ENCODE peak calls at places on chromosomes 16 and 17, in six cellular contexts. F is colonic mucosa, P is PC-3, S is kidney, H is mesendoderm, Y is MM.1S. B is an unnamed sample.
A peak's percentile ranks its signal among the peaks of the same experiment; 100 is the strongest.

GRCh38 chr17:75828051-75828400 is 16.2 kb downstream of the UNC13D start:
- DNase-seq in F (no peak), P (no peak), S (no peak), H (peak; percentile 71), Y (no peak), B (no peak)

GRCh38 chr17:79074650-79075432 is at the start of gene ENGASE:
- DNase-seq in F (peak; percentile 94), P (peak; percentile 97), S (peak; percentile 98), H (peak; percentile 95), Y (peak; percentile 94), B (peak; percentile 98)

GRCh38 chr17:38907930-38908675 is 17.3 kb upstream of the LASP1NB start:
- DNase-seq in F (no peak), P (no peak), S (no peak), H (no peak), Y (no peak), B (no peak)

GRCh38 chr17:17401271-17401781 is 75.5 kb upstream of the MED9 start:
- DNase-seq in F (no peak), P (peak; percentile 47), S (no peak), H (peak; percentile 47), Y (no peak), B (peak; percentile 80)

GRCh38 chr16:19136549-19137196 is 22.9 kb downstream of the ITPRIPL2 start:
- DNase-seq in F (peak; percentile 53), P (peak; percentile 13), S (no peak), H (no peak), Y (no peak), B (no peak)

GRCh38 chr16:29824589-29825144 is 4.4 kb downstream of the MVP start:
- DNase-seq in F (no peak), P (peak; percentile 65), S (no peak), H (no peak), Y (no peak), B (no peak)

GRCh38 chr16:55257971-55258613 is 65.9 kb upstream of the IRX6 start:
- DNase-seq in F (peak; percentile 66), P (peak; percentile 31), S (peak; percentile 78), H (peak; percentile 74), Y (no peak), B (peak; percentile 80)

GRCh38 chr17:10292057-10292931 is 80.5 kb downstream of the MYH13 start:
- DNase-seq in F (no peak), P (peak; percentile 53), S (no peak), H (peak; percentile 56), Y (no peak), B (no peak)

GRCh38 chr16:9362050-9362449 is 270.6 kb downstream of the HAPSTR1 start:
- DNase-seq in F (no peak), P (no peak), S (no peak), H (peak; percentile 37), Y (no peak), B (peak; percentile 26)

GRCh38 chr16:77569406-77569805 is 134.6 kb upstream of the ADAMTS18 start:
- DNase-seq in F (no peak), P (no peak), S (no peak), H (no peak), Y (no peak), B (no peak)

GRCh38 chr16:85349413-85350145 is 237.3 kb upstream of the CIBAR2 start:
- DNase-seq in F (no peak), P (no peak), S (peak; percentile 71), H (no peak), Y (no peak), B (no peak)

GRCh38 chr17:17724307-17724921 is 43.2 kb downstream of the RAI1 start:
- DNase-seq in F (no peak), P (no peak), S (no peak), H (peak; percentile 92), Y (no peak), B (peak; percentile 86)

GRCh38 chr16:25010542-25010941 is 4.6 kb downstream of the ARHGAP17 start:
- DNase-seq in F (no peak), P (no peak), S (no peak), H (no peak), Y (no peak), B (no peak)

GRCh38 chr17:32912218-32912897 is 15.6 kb upstream of the TMEM98 start:
- DNase-seq in F (peak; percentile 92), P (peak; percentile 72), S (peak; percentile 86), H (peak; percentile 72), Y (no peak), B (peak; percentile 65)

DNA sequence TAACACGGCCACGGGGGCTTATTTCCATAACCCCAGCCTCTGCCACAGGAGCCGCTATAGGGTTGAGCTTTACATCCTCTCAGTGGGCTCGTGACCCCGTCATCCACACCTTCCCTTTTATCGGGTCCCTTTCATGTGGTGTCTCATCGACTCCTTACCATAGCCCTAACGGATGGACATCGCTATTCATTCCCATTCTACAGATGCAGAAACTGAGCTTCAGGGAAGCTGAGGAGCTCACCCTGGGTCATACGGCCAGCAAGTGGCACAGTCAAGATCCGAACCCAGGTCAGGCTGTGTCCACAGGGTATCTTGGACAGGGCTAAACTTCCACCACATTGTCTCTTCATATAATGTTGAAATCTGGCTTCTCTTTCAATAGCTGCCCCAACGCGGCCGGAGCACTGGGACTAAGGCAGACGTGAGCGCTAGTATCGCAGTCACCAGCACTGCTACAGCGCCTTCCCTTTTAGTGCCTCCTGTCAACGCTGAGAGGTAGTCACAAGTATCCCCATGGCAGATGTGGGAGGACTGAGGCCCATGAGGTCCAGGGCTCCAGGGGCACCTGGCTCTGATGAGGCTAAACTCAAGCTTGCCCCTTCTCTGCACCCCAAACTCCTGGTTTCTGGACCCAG is 50.8 kb downstream of the SOCS1 start:
- DNase-seq in F (no peak), P (no peak), S (no peak), H (no peak), Y (no peak), B (no peak)
- H3K9ac ChIP-seq in F (no peak overlapping the region), P (no peak overlapping the region), S (no peak overlapping the region), H (no peak overlapping the region), Y (no peak overlapping the region), B (no peak overlapping the region)

GRCh38 chr17:73491648-73492047 is 152.6 kb downstream of the SDK2 start:
- DNase-seq in F (no peak), P (no peak), S (no peak), H (no peak), Y (no peak), B (no peak)
- H3K27ac ChIP-seq in F (no peak overlapping the region), P (no peak overlapping the region), S (no peak overlapping the region), H (peak overlapping the region; percentile 64), Y (no peak overlapping the region), B (no peak overlapping the region)

DNA sequence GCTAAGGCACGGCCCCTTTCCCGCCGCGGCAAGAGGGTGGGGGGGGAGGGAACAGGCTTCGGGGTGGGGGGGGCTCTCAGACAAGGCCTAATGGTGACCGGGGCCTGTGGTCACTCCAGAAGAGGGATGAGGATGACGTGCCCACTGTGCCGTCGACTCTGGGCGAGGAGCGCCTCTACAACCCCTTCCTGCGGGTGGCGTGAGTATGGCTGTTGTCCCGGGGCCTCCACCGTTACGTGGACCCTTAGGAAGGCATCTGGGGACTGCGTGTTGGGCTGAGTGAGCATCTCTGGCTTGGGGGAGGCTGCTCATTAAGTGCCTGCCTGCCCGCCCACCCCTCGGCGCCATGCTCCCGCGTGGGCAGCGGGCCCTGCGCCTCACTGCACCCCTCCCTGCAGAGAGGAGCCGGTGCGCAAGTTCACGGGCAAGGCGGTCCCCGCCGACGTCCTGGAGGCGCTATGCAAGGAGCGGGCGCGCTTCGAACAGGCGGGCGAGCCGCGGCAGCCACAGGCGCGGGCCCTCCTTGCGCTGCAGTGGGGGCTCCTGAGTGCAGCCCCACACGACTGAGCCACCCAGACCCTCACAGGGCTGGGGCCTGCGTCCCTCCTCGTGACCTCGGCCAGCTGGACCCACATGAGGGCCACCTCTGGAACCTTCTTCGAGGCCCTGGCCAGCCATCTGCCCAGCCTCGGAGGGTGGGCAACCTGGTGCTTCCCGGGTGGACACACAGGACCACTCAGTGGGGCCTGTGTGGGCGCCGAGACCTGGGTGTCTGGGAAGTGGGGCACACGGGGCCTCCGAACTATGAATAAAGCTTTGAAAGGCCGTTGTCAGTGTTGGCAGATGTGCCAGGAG is 2.2 kb downstream of the HAGHL start:
- DNase-seq in F (no peak), P (no peak), S (peak; percentile 81), H (peak; percentile 24), Y (no peak), B (peak; percentile 58)
- H3K9ac ChIP-seq in F (no peak overlapping the region), P (no peak overlapping the region), S (no peak overlapping the region), H (no peak overlapping the region), Y (no peak overlapping the region), B (no peak overlapping the region)

GRCh38 chr16:49827806-49828428 is 28.0 kb downstream of the ZNF423 start:
- DNase-seq in F (no peak), P (no peak), S (no peak), H (no peak), Y (no peak), B (no peak)
- H3K27ac ChIP-seq in F (no peak overlapping the region), P (no peak overlapping the region), S (no peak overlapping the region), H (no peak overlapping the region), Y (no peak overlapping the region), B (no peak overlapping the region)

B was measured in H9.